ENCODE peak calls at places on chromosomes 1 and 21, in six cellular contexts. R, X, D, B, O and P are unnamed samples.

GRCh38 chr1:152961201-152961891 is 9.1 kb upstream of the SPRR4 start:
- DNase-seq in O (no peak), B (no peak), D (no peak), X (no peak), R (no peak), P (no peak)

GRCh38 chr1:37338658-37339057 is 135.7 kb upstream of the ZC3H12A start:
- DNase-seq in X (no peak), B (no peak), D (no peak), R (no peak), O (no peak), P (no peak)

GRCh38 chr21:45381865-45382697 is 22.9 kb upstream of the COL18A1 start:
- DNase-seq in X (no peak), D (no peak), O (peak), B (no peak), R (peak), P (no peak)

GRCh38 chr1:147641695-147642592 is 28.4 kb downstream of the ACP6 start:
- DNase-seq in B (no peak), X (peak), R (no peak), O (no peak), D (peak), P (peak)

GRCh38 chr1:94025383-94026340 is 95.3 kb downstream of the ABCA4 start:
- DNase-seq in X (peak), B (no peak), O (no peak), R (no peak), D (peak), P (no peak)

GRCh38 chr1:12230549-12231275 is 882 bp downstream of the VPS13D start:
- DNase-seq in R (peak), O (peak), D (peak), X (peak), B (no peak), P (no peak)

GRCh38 chr1:23925279-23925678 is 12.1 kb upstream of the CNR2 start:
- DNase-seq in X (no peak), D (no peak), R (no peak), O (no peak), B (no peak), P (no peak)

GRCh38 chr1:45543599-45544417 is 6.8 kb upstream of the AKR1A1 start:
- DNase-seq in B (no peak), O (peak), D (no peak), R (no peak), X (no peak), P (peak)

GRCh38 chr1:243421784-243422183 is 165.9 kb downstream of the SDCCAG8 start:
- DNase-seq in D (peak), O (no peak), X (no peak), B (no peak), R (no peak), P (peak)

GRCh38 chr1:200182701-200183100 is 155.2 kb downstream of the NR5A2 start:
- DNase-seq in B (no peak), X (no peak), R (no peak), O (no peak), D (no peak), P (no peak)

GRCh38 chr1:113057006-113057405 is 16.0 kb upstream of the LRIG2 start:
- DNase-seq in R (no peak), B (no peak), O (no peak), X (no peak), D (peak), P (no peak)

GRCh38 chr1:241007668-241008067 is 349.3 kb downstream of the RGS7 start:
- DNase-seq in X (no peak), R (no peak), O (no peak), B (no peak), D (no peak), P (no peak)

GRCh38 chr1:94707321-94708298 is 112.5 kb upstream of the SLC44A3 start:
- DNase-seq in B (peak), D (no peak), X (no peak), O (peak), R (no peak), P (no peak)

GRCh38 chr1:190747643-190748186 is 270.1 kb upstream of the BRINP3 start:
- DNase-seq in X (no peak), O (no peak), B (no peak), D (no peak), R (no peak), P (no peak)

GRCh38 chr1:51190996-51191395 is 45.1 kb upstream of the RNF11 start:
- DNase-seq in B (no peak), X (no peak), O (no peak), R (no peak), D (no peak), P (no peak)

GRCh38 chr1:115170972-115171392 is 81.7 kb upstream of the TSPAN2 start:
- DNase-seq in X (no peak), R (no peak), B (no peak), O (no peak), D (no peak), P (no peak)

GRCh38 chr1:39462074-39462473 is 29.4 kb upstream of the BMP8A start:
- DNase-seq in R (no peak), B (no peak), X (no peak), D (no peak), O (no peak), P (no peak)

GRCh38 chr1:14910947-14911721 is 242.4 kb upstream of the TMEM51 start:
- DNase-seq in X (no peak), B (no peak), O (no peak), D (no peak), R (no peak), P (no peak)

GRCh38 chr1:25694167-25694566 is 77.6 kb downstream of the MAN1C1 start:
- DNase-seq in O (no peak), R (no peak), X (no peak), B (no peak), D (no peak), P (no peak)

GRCh38 chr1:2415801-2416208 is 3.4 kb upstream of the PEX10 start:
- DNase-seq in X (peak), B (no peak), O (no peak), R (no peak), D (no peak), P (peak)

GRCh38 chr1:50735443-50735842 is 224.6 kb downstream of the FAF1 start:
- DNase-seq in D (peak), R (no peak), B (no peak), O (no peak), X (peak), P (no peak)

GRCh38 chr1:203556047-203556851 is 62.3 kb downstream of the OPTC start:
- DNase-seq in R (no peak), D (peak), O (peak), X (peak), B (peak), P (no peak)

GRCh38 chr1:113929750-113930498 is 800 bp downstream of the HIPK1 start:
- DNase-seq in R (peak), B (peak), O (no peak), X (peak), D (peak), P (peak)

GRCh38 chr1:37240897-37241296 is 206.6 kb upstream of the GRIK3 start:
- DNase-seq in B (no peak), D (peak), O (no peak), R (no peak), X (no peak), P (no peak)

GRCh38 chr1:31243451-31244286 is 4.0 kb upstream of the NKAIN1 start:
- DNase-seq in R (no peak), D (no peak), O (no peak), B (no peak), X (no peak), P (no peak)

GRCh38 chr1:166905930-166906329 is 29.9 kb upstream of the TADA1 start:
- DNase-seq in X (no peak), D (no peak), O (no peak), R (no peak), B (no peak), P (peak)

GRCh38 chr1:93394514-93394913 is 48.8 kb downstream of the DR1 start:
- DNase-seq in B (no peak), O (no peak), D (no peak), X (no peak), R (no peak), P (no peak)

GRCh38 chr1:219465247-219466093 is 147.4 kb downstream of the ZC3H11B start:
- DNase-seq in B (no peak), X (no peak), R (no peak), O (no peak), D (no peak), P (no peak)

GRCh38 chr1:178961331-178961730 is 64.4 kb upstream of the FAM20B start:
- DNase-seq in R (no peak), D (no peak), X (no peak), O (no peak), B (peak), P (no peak)

GRCh38 chr1:7378346-7379130 is 392.6 kb upstream of the VAMP3 start:
- DNase-seq in O (peak), D (no peak), R (no peak), B (peak), X (no peak), P (no peak)

GRCh38 chr1:215439549-215439948 is 127.6 kb upstream of the KCTD3 start:
- DNase-seq in R (no peak), O (no peak), D (no peak), X (no peak), B (no peak), P (no peak)

GRCh38 chr1:164337885-164338284 is 221.1 kb upstream of the PBX1 start:
- DNase-seq in D (no peak), B (no peak), R (no peak), O (no peak), X (no peak), P (no peak)

GRCh38 chr1:19036049-19036546 is 79.6 kb upstream of the IFFO2 start:
- DNase-seq in O (no peak), X (no peak), B (no peak), R (no peak), D (no peak), P (no peak)

GRCh38 chr21:27202301-27202700 is 235.4 kb upstream of the ADAMTS5 start:
- DNase-seq in X (no peak), R (no peak), D (no peak), B (no peak), O (no peak), P (no peak)

GRCh38 chr1:116360435-116361173 is 12.4 kb upstream of the ATP1A1 start:
- DNase-seq in D (no peak), O (no peak), X (no peak), B (no peak), R (no peak), P (no peak)

GRCh38 chr1:170162385-170163226 is 16.8 kb downstream of the NTMT2 start:
- DNase-seq in R (no peak), D (peak), X (no peak), B (peak), O (peak), P (no peak)

GRCh38 chr1:58922302-58923089 is 138.6 kb upstream of the JUN start:
- DNase-seq in O (peak), B (peak), D (no peak), R (peak), X (peak), P (peak)

GRCh38 chr1:32969556-32969955 is 4.9 kb upstream of the RNF19B start:
- DNase-seq in O (no peak), R (no peak), X (no peak), B (no peak), D (no peak), P (no peak)

DNA sequence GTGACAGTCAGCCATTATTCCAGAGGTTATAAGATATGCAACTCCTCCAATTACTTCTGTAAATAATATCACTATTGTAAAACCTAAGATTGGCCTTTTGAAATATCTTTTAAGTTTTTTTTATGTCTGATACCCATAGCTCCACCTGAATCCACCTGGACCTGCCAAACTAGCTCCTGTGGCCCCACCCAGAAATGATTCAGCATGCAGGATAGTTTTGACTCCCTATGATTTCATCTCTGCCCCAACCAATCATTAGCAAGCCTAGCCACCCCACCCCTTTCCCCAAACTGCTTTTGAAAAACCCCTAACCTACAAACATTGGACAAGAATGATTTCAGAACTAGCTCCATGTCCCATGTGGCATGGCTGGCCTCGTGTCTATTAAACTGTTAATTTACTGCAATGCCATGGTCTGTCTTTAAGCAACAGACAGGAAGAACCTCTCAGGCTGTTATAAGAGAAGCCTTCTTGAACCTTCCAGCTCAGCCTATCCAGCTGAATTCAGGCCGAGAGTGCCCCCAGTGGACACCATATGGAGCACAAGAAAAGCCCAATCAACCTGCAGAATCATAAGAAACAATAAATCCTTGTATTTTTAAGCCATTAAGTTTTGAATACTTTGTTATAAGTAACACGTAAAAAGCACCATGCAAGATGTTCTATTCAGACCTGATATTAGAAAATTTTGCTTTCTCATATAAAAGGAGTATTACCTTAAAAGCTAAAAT is 263.0 kb upstream of the ZRANB2 start:
- DNase-seq in X (no peak), B (no peak), R (no peak), D (no peak), O (no peak), P (no peak)
- TF ChIP-seq CTCF in X (peak), B (no peak), R (no peak), D (peak), O (no peak), P (no peak)

GRCh38 chr1:239999170-239999569 is 92.5 kb upstream of the FMN2 start:
- DNase-seq in D (no peak), R (no peak), B (no peak), X (no peak), O (no peak), P (no peak)

GRCh38 chr1:239997160-239997514 is 94.5 kb upstream of the FMN2 start:
- DNase-seq in X (no peak), B (no peak), O (no peak), D (no peak), R (no peak), P (no peak)

GRCh38 chr1:239998312-239998649 is 93.4 kb upstream of the FMN2 start:
- DNase-seq in B (no peak), R (no peak), D (no peak), O (no peak), X (no peak), P (no peak)

GRCh38 chr1:239995281-239995680 is 96.4 kb upstream of the FMN2 start:
- DNase-seq in O (no peak), X (no peak), R (no peak), B (no peak), D (peak), P (no peak)

DNA sequence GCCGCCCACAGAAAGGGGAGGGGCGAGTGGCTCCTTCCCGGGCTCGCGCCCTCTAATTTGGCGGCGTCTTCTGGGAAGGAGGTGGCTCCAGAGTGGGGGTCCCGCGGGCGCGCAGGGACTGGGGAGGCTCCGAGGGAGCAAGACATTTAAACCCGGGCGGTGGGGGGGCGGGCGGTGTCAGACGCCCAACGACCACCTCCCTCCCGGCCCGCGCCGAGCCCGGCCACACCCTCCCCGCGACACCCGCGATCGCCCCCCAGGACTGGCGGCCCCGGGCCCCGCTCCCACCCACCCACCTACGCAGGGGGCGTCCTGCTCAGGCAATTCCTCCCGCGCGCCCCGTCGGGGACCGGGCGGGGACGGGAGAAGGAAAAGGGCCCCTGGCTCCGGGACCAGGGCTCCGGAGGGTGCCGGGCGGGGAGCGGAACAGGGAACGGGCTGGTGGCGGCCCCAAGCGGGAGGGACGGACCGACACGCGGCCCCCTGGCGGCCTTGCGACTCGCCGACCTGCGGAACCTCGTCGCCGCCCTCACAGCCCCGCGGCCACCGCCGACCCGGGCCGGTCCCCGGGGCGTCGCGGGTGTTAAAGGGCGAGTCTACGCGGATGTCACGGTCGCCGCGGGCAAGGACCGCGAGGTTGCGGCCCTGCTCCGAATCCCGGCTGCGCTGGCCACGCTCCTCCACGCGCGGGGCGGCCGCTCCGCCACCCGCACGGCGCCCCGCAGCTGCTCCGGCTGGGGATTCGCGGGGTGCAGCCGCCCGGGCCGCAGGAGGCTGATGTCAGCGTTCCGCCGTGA is 94.0 kb upstream of the FMN2 start:
- DNase-seq in B (no peak), O (no peak), X (no peak), D (peak), R (peak), P (peak)
- TF ChIP-seq CTCF in B (no peak), O (no peak), X (no peak), D (peak), R (no peak), P (peak)

GRCh38 chr1:47682198-47682597 is 244.4 kb downstream of the FOXD2 start:
- DNase-seq in B (peak), D (no peak), O (peak), X (no peak), R (no peak), P (no peak)
- TF ChIP-seq CTCF in B (no peak), D (no peak), O (no peak), X (no peak), R (no peak), P (no peak)

GRCh38 chr1:232048481-232048880 is 421.9 kb downstream of the DISC1 start:
- DNase-seq in O (no peak), X (no peak), R (no peak), B (no peak), D (no peak), P (no peak)

GRCh38 chr1:232049335-232049734 is 422.7 kb downstream of the DISC1 start:
- DNase-seq in B (no peak), O (no peak), R (no peak), D (no peak), X (no peak), P (no peak)

GRCh38 chr1:232046531-232047283 is 420.1 kb downstream of the DISC1 start:
- DNase-seq in O (no peak), D (no peak), B (no peak), R (no peak), X (no peak), P (no peak)

GRCh38 chr1:232045571-232045970 is 419.0 kb downstream of the DISC1 start:
- DNase-seq in O (no peak), B (no peak), X (no peak), R (no peak), D (no peak), P (no peak)

GRCh38 chr1:232047473-232047872 is 420.9 kb downstream of the DISC1 start:
- DNase-seq in D (no peak), X (no peak), R (no peak), B (no peak), O (no peak), P (no peak)
- TF ChIP-seq CTCF in D (peak), X (no peak), R (no peak), B (no peak), O (peak), P (no peak)

GRCh38 chr21:25887646-25888321 is 153.0 kb downstream of the GABPA start:
- DNase-seq in B (no peak), D (no peak), X (no peak), R (no peak), O (no peak), P (no peak)

GRCh38 chr21:25888711-25889110 is 153.9 kb downstream of the GABPA start:
- DNase-seq in B (no peak), X (no peak), D (no peak), O (no peak), R (no peak), P (no peak)

GRCh38 chr21:25885405-25885804 is 150.6 kb downstream of the GABPA start:
- DNase-seq in B (no peak), D (no peak), R (no peak), X (no peak), O (no peak), P (no peak)

GRCh38 chr21:25885880-25886279 is 151.1 kb downstream of the GABPA start:
- DNase-seq in D (no peak), X (no peak), O (no peak), B (no peak), R (no peak), P (no peak)

GRCh38 chr21:25887166-25887565 is 152.4 kb downstream of the GABPA start:
- DNase-seq in R (no peak), O (no peak), B (no peak), D (peak), X (no peak), P (no peak)
- TF ChIP-seq CTCF in R (no peak), O (no peak), B (no peak), D (peak), X (peak), P (no peak)

GRCh38 chr1:13697738-13698137 is 2.2 kb upstream of the PRDM2 start:
- DNase-seq in X (no peak), B (no peak), D (no peak), O (no peak), R (no peak), P (peak)
- TF ChIP-seq CTCF in X (no peak), B (no peak), D (no peak), O (no peak), R (no peak), P (no peak)

DNA sequence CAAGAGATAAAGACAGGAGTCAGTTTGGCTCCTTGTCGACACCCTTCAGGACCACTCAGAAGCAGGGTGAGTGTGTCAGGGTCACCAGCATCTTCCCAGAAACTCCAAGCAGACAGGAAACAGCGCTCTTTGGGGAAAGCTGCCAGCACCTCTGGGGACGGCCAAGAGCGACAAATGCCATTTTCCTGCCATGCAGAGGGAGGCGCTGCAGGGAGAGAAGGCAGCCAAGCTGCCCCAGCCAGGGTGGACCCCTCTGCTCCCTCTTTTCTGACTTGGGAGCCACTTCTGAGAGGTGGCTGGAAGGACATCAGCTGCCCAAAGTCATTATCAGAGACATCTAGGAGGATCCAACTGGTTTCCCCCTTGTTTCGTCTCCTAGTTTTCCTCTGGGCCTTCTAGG is 29.0 kb downstream of the SIM2 start:
- DNase-seq in D (peak), R (no peak), X (no peak), B (no peak), O (peak), P (no peak)
- TF ChIP-seq CTCF in D (peak), R (no peak), X (no peak), B (no peak), O (no peak), P (no peak)

DNA sequence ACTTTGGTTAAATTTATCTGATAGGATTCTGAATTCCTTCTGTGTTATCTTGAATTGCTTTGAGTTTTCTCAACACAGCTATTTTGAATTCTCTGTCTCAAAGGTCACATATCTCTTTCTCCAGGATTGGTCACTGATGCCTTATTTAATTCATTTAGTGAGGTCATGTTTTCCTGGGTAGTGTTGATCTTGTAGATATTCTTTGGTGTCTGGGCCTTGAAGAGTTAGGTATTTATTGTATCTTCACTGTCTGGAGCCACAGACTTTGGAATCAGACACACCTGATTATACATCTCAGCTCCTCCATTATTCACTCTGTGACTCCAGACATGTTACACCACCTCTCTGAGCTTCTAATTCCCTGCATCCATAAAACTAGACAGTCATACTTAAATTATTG is 34.2 kb upstream of the ETS2 start:
- DNase-seq in B (no peak), O (no peak), D (no peak), X (no peak), R (no peak), P (no peak)
- TF ChIP-seq CTCF in B (no peak), O (no peak), D (no peak), X (no peak), R (no peak), P (no peak)